ENCODE peak calls at places on chromosomes 6 and 20, in four cellular contexts. N is tibial artery; T is CD8-positive, alpha-beta T cell; J is heart right ventricle. D is an unnamed sample. For H3K27me3 and H3K4me1, the result is how much of the 10 kb centered on the place peaks cover.

GRCh38 chr20:24969203-24970029 is 20.3 kb downstream of the CST7 start:
- DNase-seq in J (no peak), T (no peak), N (peak), D (no peak)

GRCh38 chr20:31906001-31906400 is 35.6 kb downstream of the TTLL9 start:
- DNase-seq in T (no peak), N (no peak), J (no peak), D (no peak)

GRCh38 chr6:166656269-166657206 is 29.5 kb upstream of the RPS6KA2 start:
- DNase-seq in T (no peak), J (no peak), N (no peak), D (no peak)

GRCh38 chr6:3797231-3798200 is 46.0 kb upstream of the PXDC1 start:
- DNase-seq in T (no peak), N (no peak), J (no peak), D (no peak)

GRCh38 chr6:45156075-45156474 is 172.1 kb upstream of the RUNX2 start:
- DNase-seq in T (no peak), N (no peak), J (no peak), D (no peak)

GRCh38 chr6:70651326-70651905 is 16.3 kb upstream of the SMAP1 start:
- DNase-seq in J (no peak), T (peak), N (no peak), D (no peak)

GRCh38 chr20:21272279-21272678 is 30.9 kb upstream of the XRN2 start:
- DNase-seq in N (no peak), J (no peak), T (no peak), D (no peak)

GRCh38 chr20:63622096-63622495 is 4.8 kb downstream of the GMEB2 start:
- DNase-seq in N (no peak), T (no peak), J (no peak), D (no peak)

GRCh38 chr20:2750343-2751251 is 49.8 kb downstream of the CPXM1 start:
- DNase-seq in T (no peak), J (no peak), N (no peak), D (no peak)

GRCh38 chr6:162442675-162443074 is 284.9 kb downstream of the PRKN start:
- DNase-seq in T (no peak), J (no peak), N (no peak), D (no peak)

GRCh38 chr20:57214948-57215347 is 51.5 kb downstream of the BMP7 start:
- DNase-seq in T (no peak), J (no peak), N (no peak), D (no peak)

GRCh38 chr6:140858381-140858971 is 1274.2 kb upstream of the GJE1 start:
- DNase-seq in N (no peak), T (no peak), J (no peak), D (peak)

GRCh38 chr6:36350082-36350481 is 13.4 kb upstream of the BNIP5 start:
- DNase-seq in N (no peak), T (no peak), J (no peak), D (no peak)

GRCh38 chr20:24953621-24954133 is 4.6 kb downstream of the CST7 start:
- DNase-seq in J (no peak), T (peak), N (no peak), D (no peak)

GRCh38 chr6:90098025-90098474 is 198.6 kb downstream of the BACH2 start:
- DNase-seq in T (no peak), J (peak), N (peak), D (peak)

GRCh38 chr6:71134929-71135642 is 153.5 kb upstream of the OGFRL1 start:
- DNase-seq in T (no peak), J (no peak), N (no peak), D (no peak)

GRCh38 chr6:148709577-148709976 is 37.3 kb upstream of the UST start:
- DNase-seq in N (no peak), T (no peak), J (no peak), D (no peak)

GRCh38 chr6:108116424-108116780 is 41.9 kb upstream of the OSTM1 start:
- DNase-seq in N (no peak), T (no peak), J (no peak), D (no peak)
- H3K27me3 ChIP-seq in N (half or more), T (under half), J (half or more), D (half or more)

DNA sequence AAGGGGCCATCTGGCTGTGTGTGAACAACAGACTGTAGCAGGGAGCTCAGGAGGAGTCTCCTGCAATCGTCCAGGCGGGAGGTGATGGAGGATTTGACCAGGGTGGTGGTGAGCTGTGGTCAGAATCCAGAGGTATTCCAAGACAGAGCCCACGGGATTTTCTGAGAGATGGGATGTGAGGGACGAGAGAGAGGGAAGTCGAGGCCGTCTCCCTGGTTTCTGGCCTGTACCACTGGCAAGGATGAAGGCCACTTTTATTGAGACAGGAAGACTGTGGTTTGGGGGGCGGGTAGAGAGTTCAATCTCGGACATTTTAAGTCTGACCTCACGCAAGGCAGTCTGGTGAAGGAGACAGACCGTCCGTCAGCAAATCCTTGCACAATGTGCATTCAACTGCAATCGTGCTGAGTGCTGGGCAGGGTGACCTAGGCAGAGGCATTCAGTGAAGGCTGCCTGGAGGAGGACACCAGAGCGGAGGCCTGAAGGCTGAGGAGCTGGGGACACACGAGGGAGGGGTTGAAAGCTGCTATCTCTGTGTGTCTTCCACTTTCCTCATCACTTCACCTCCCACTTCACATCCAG is 53.9 kb downstream of the PREX1 start:
- DNase-seq in J (no peak), T (no peak), N (peak), D (no peak)
- H3K4me1 ChIP-seq in J (under half), T (half or more), N (under half), D (under half)

GRCh38 chr6:40406175-40406574 is 181.0 kb downstream of the LRFN2 start:
- DNase-seq in J (no peak), T (no peak), N (no peak), D (no peak)
- H3K27me3 ChIP-seq in J (under half), T (under half), N (under half), D (under half)

GRCh38 chr20:38872491-38873049 is 53.6 kb upstream of the FAM83D start:
- DNase-seq in J (no peak), T (no peak), N (peak), D (no peak)

GRCh38 chr20:38873050-38873581 is 53.1 kb upstream of the FAM83D start:
- DNase-seq in T (peak), J (no peak), N (peak), D (no peak)

GRCh38 chr20:38875170-38875993 is 50.8 kb upstream of the FAM83D start:
- DNase-seq in N (no peak), T (peak), J (peak), D (no peak)

GRCh38 chr20:38872036-38872435 is 54.2 kb upstream of the FAM83D start:
- DNase-seq in N (peak), J (no peak), T (no peak), D (no peak)

GRCh38 chr20:38874460-38875169 is 51.6 kb upstream of the FAM83D start:
- DNase-seq in T (peak), J (no peak), N (peak), D (no peak)
- H3K4me1 ChIP-seq in T (half or more), J (half or more), N (under half), D (half or more)